ENCODE peak calls at places on chromosomes 13 and 19, in five cellular contexts. K, G, M, F and W are unnamed samples. For H3K4me1, the result is how much of the 10 kb centered on the place peaks cover.

GRCh38 chr19:963401-964022 is 20.6 kb upstream of the WDR18 start:
- DNase-seq in K (no peak), F (no peak), G (no peak), M (no peak), W (no peak)

GRCh38 chr13:62305758-62306157 is 890.1 kb upstream of the PCDH20 start:
- DNase-seq in F (no peak), M (no peak), K (no peak), G (no peak), W (no peak)

GRCh38 chr13:72986197-72986596 is 72.6 kb upstream of the KLF5 start:
- DNase-seq in K (no peak), G (no peak), F (no peak), M (no peak), W (no peak)

GRCh38 chr13:51811046-51811445 is 7.1 kb upstream of the DHRS12 start:
- DNase-seq in K (no peak), F (no peak), G (no peak), M (no peak), W (no peak)

GRCh38 chr19:55373993-55374757 is 2.5 kb upstream of the TMEM190 start:
- DNase-seq in K (no peak), M (no peak), F (peak), G (no peak), W (no peak)

GRCh38 chr13:40982772-40983171 is 36.3 kb downstream of the ELF1 start:
- DNase-seq in G (peak), F (no peak), K (no peak), M (no peak), W (no peak)

GRCh38 chr19:2148482-2149135 is 2.8 kb downstream of the AP3D1 start:
- DNase-seq in F (no peak), G (no peak), K (no peak), M (no peak), W (no peak)

GRCh38 chr19:46225558-46226004 is 4.0 kb upstream of the IGFL1 start:
- DNase-seq in F (no peak), K (peak), G (no peak), M (no peak), W (no peak)

GRCh38 chr13:99269627-99270252 is 11.6 kb upstream of the GPR18 start:
- DNase-seq in K (no peak), G (no peak), M (peak), F (no peak), W (no peak)

GRCh38 chr13:64767054-64767453 is 2463.1 kb downstream of the PCDH9 start:
- DNase-seq in K (no peak), G (no peak), M (no peak), F (no peak), W (no peak)

GRCh38 chr13:50106559-50106958 is 91.3 kb downstream of the KCNRG start:
- DNase-seq in K (no peak), F (no peak), G (no peak), M (no peak), W (no peak)

GRCh38 chr19:45439569-45440258 is 16.0 kb upstream of the ERCC1 start:
- DNase-seq in G (peak), M (no peak), F (peak), K (no peak), W (no peak)

GRCh38 chr13:109700176-109700575 is 86.2 kb downstream of the IRS2 start:
- DNase-seq in K (no peak), F (no peak), G (peak), M (no peak), W (no peak)

GRCh38 chr19:34269968-34270621 is 15.7 kb downstream of the GARRE1 start:
- DNase-seq in K (no peak), F (no peak), G (peak), M (no peak), W (no peak)

GRCh38 chr19:3818479-3818878 is 32.3 kb upstream of the MATK start:
- DNase-seq in F (no peak), M (no peak), G (no peak), K (no peak), W (no peak)

GRCh38 chr13:30928971-30929370 is 3.5 kb upstream of the TEX26 start:
- DNase-seq in F (no peak), M (no peak), G (no peak), K (no peak), W (no peak)

GRCh38 chr13:79427265-79427664 is 21.2 kb upstream of the RBM26 start:
- DNase-seq in K (peak), M (no peak), G (no peak), F (no peak), W (no peak)

GRCh38 chr13:111901301-111901905 is 165.5 kb upstream of the SOX1 start:
- DNase-seq in G (no peak), M (no peak), F (no peak), K (no peak), W (peak)

GRCh38 chr19:13208131-13208963 is 58.1 kb downstream of the IER2 start:
- DNase-seq in G (peak), M (no peak), K (no peak), F (no peak), W (no peak)

GRCh38 chr19:21891086-21891485 is 55.1 kb upstream of the ZNF43 start:
- DNase-seq in K (no peak), M (no peak), G (no peak), F (no peak), W (peak)

GRCh38 chr13:27619093-27619705 is 1.1 kb downstream of the LNX2 start:
- DNase-seq in M (no peak), K (no peak), G (no peak), F (no peak), W (no peak)
- H3K4me1 ChIP-seq in M (under half), K (under half), G (under half), F (under half), W (under half)

DNA sequence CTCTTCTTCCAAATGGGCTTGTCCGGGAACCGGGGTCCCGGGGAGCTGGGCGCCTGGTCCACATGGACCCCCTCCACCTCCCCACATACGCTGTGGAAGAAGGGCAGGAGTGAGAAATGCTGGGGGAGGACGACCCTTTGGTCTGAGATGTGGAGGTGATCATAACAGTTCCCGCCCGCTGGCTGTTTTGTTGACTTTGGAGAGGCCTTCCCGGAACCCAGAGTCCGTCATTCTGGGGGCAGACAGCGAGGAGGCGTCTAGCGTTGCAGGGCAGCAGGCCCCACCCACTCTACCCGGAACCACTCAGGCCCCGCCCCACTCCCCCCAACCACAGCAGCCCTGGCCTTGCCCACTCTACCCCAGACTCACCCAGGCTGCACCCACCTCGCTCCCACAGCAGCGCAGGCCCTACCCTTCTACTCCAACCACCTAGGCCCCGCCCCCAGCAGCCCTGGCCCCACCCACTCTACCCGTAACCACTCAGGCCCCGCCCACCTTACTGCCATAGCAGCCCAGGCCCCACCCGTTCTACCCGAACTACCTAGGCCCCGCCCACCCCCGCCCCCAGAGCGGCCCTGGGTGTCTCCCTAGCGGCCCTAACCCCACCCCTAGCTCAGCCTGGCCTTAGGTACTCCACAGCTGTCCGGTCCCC is 7.1 kb downstream of the GPR108 start:
- DNase-seq in M (no peak), G (peak), K (no peak), F (peak), W (no peak)
- H3K4me3 ChIP-seq in M (no peak), G (peak), K (no peak), F (no peak), W (no peak)

GRCh38 chr13:113584205-113584869 is at the start of gene TFDP1:
- DNase-seq in M (no peak), G (peak), K (peak), F (peak), W (peak)
- H3K4me1 ChIP-seq in M (under half), G (under half), K (under half), F (under half), W (under half)

GRCh38 chr19:6861683-6862286 is 25.6 kb upstream of the ADGRE1 start:
- DNase-seq in M (no peak), F (no peak), K (no peak), G (no peak), W (no peak)

GRCh38 chr19:6866646-6867255 is 20.6 kb upstream of the ADGRE1 start:
- DNase-seq in F (no peak), K (no peak), G (peak), M (no peak), W (no peak)

GRCh38 chr19:6868341-6868740 is 19.0 kb upstream of the ADGRE1 start:
- DNase-seq in K (no peak), F (no peak), M (no peak), G (no peak), W (no peak)

GRCh38 chr19:6862673-6863078 is 24.7 kb upstream of the ADGRE1 start:
- DNase-seq in M (peak), G (peak), K (peak), F (peak), W (no peak)

GRCh38 chr19:6865849-6866248 is 21.5 kb upstream of the ADGRE1 start:
- DNase-seq in M (no peak), G (no peak), F (no peak), K (no peak), W (no peak)
- H3K4me3 ChIP-seq in M (no peak), G (no peak), F (no peak), K (no peak), W (no peak)

GRCh38 chr19:51548213-51548651 is 16.8 kb upstream of the SIGLEC6 start:
- DNase-seq in K (no peak), F (no peak), G (no peak), M (no peak), W (no peak)

GRCh38 chr19:51548891-51549305 is 17.4 kb upstream of the SIGLEC6 start:
- DNase-seq in F (no peak), M (no peak), K (no peak), G (no peak), W (no peak)

GRCh38 chr19:51546650-51547396 is 15.4 kb upstream of the SIGLEC6 start:
- DNase-seq in F (no peak), G (no peak), K (no peak), M (no peak), W (no peak)

GRCh38 chr19:51546107-51546649 is 14.7 kb upstream of the SIGLEC6 start:
- DNase-seq in K (no peak), G (no peak), F (no peak), M (no peak), W (no peak)

DNA sequence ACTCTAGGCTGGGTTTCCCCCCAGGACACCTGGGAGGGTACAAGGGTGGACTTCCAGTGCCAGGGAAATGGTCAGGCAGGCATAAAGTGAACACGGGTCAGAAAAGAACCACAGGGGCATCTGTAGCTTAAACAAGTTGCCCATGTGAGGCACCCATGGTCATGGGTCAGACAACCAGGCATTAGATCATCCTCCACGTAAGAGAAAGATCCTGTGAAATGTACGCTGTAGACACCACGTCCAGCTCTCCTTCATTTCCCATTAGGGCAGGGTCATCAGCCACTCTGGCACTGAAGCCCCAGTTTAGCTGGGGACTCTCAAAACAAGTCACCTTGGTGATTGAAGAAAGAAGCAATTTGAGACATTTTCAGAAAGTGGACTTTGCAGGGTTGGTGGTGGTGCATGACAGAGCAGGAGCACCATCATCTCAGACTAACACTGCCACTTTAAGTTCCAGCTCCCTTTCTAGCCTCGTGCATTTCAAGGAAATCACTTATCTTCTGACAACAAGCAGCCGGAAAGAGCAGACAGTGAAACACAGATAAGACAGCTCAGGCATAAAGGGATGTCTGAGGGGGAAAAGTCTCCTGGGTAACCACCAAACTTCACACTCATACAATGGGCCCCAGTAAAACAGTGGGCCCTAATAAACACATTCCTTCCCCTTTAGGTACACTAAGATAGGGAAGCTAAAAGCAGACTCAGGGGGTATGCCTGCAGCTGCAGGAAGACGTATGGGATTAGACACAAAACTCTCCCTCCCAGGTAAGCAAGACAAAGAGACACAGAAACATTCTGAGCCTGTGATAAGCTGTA is 16.1 kb upstream of the SIGLEC6 start:
- DNase-seq in F (no peak), K (no peak), M (no peak), G (no peak), W (no peak)
- H3K4me1 ChIP-seq in F (under half), K (under half), M (under half), G (under half), W (under half)

DNA sequence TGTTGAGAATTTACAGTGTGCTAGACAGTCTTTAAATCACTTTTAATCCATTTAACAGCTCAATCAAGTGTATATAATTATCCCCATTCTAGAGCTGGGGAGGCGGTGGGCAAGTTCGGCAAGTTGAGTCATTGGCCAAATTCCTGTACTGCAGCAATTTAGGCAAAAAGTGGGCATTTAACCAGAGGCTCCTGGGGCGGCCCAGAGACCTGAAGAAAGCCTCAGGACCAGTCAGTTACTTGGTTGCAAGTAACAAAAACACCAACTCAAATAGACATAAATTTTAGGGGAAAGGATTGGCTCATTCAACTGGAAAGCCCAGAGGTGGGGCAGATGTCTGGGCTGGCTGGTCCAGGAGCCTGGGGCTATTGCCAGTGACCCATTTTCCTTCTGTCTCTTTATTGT is 97.1 kb downstream of the SIPA1L3 start:
- DNase-seq in K (no peak), M (no peak), G (no peak), F (no peak), W (no peak)
- H3K4me3 ChIP-seq in K (peak), M (peak), G (no peak), F (no peak), W (peak)

DNA sequence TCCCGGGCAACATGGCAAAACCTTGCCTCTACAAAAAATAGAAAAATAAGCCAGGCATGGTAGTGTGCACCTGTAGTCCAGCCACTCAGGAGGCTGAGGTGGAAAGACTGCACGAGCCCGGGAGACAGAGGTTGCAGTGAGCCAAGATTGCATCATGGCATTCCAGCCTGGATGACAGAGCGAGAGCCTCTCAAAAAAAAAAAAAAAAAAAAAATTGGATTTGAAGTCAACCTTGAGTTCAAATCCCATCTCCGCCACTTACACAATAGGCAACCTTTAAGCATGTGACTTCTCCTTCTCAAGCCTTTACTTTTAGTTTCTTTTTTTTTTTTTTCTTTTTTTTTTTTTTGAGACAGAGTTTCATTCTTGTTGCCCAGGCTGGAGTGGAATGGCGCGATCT is 12.0 kb downstream of the KASH5 start:
- DNase-seq in G (no peak), M (no peak), F (no peak), K (no peak), W (no peak)
- H3K4me1 ChIP-seq in G (under half), M (under half), F (under half), K (under half), W (under half)

DNA sequence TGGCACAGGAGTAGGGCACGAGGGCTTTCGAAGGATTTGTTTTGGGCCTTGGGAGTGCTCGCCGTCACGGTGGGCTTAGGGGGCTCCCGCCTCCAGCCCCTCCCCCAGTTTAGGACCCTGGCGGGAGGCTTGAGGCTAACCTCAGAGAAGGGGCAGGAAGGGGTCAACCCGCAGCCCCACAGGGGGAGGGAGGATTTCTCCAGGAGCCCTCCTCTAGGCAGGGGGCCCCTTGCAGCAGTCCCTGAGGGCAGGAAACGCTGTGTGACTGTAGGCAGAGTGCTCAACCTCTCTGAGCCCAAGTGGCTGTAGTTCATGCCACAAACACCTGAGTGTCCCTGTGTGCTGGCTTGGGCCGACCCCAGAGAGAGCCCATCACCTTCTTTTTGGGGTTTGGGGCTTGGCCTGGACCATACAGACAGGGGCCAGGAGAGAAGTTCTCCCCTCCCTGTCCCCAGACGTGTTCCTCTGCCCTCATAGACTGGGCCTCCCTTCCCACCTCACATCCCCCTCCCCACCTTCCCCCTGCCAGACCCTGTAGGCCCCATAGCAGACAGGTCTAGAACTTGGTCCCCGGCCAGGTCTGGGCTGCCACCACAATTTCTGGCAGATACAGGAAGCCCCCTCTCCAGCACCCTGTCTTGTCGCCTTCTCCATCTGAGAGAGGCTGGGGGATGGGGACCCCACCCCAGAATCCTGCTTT is 8.1 kb downstream of the ISYNA1 start:
- DNase-seq in M (no peak), K (no peak), F (no peak), G (no peak), W (no peak)
- H3K4me3 ChIP-seq in M (no peak), K (peak), F (peak), G (no peak), W (peak)